ENCODE peak calls at places on chromosomes 7 and 10, in ten cellular contexts. I is CD8-positive, alpha-beta T cell; H is lower leg skin; A is brain microvascular endothelial cell; G is kidney epithelial cell; U is PC-3; Q is A549; C is HCT116; J is left ventricle myocardium inferior; O is astrocyte of the cerebellum. P is an unnamed sample.

GRCh38 chr10:15791816-15792524 is 68.3 kb downstream of the MINDY3 start:
- DNase-seq in H (no peak), A (no peak), J (no peak), O (no peak), C (no peak), I (no peak), G (no peak), U (no peak), Q (no peak), P (peak; percentile 31)

GRCh38 chr7:134444198-134444960 is 14.5 kb downstream of the AKR1B1 start:
- DNase-seq in J (peak; percentile 44), U (peak; percentile 74), G (no peak), C (no peak), Q (no peak), I (no peak), H (no peak), O (no peak), A (no peak), P (no peak)

GRCh38 chr7:73367006-73367405 is 39.0 kb downstream of the FKBP6 start:
- DNase-seq in I (no peak), O (no peak), C (no peak), Q (no peak), H (no peak), G (no peak), U (no peak), A (no peak), J (no peak), P (no peak)

GRCh38 chr7:148975896-148976295 is 52.4 kb downstream of the PDIA4 start:
- DNase-seq in U (no peak), H (no peak), G (no peak), C (no peak), O (no peak), J (no peak), I (no peak), A (no peak), Q (no peak), P (no peak)

GRCh38 chr7:26345202-26345601 is 53.5 kb downstream of the SNX10 start:
- DNase-seq in I (no peak), Q (no peak), J (no peak), H (no peak), C (no peak), U (no peak), G (no peak), A (no peak), O (no peak), P (no peak)

GRCh38 chr7:148501707-148502139 is 88.8 kb upstream of the C7orf33 start:
- DNase-seq in U (peak; percentile 5), J (no peak), G (no peak), C (no peak), O (no peak), H (no peak), I (no peak), A (no peak), Q (no peak), P (no peak)

GRCh38 chr7:37359662-37360444 is 88.8 kb downstream of the ELMO1 start:
- DNase-seq in U (no peak), O (no peak), Q (no peak), G (no peak), H (no peak), J (no peak), C (no peak), A (no peak), I (no peak), P (no peak)

GRCh38 chr10:102281103-102281502 is 35.8 kb downstream of the GBF1 start:
- DNase-seq in J (no peak), C (no peak), U (no peak), A (no peak), I (no peak), G (no peak), Q (no peak), H (no peak), O (no peak), P (no peak)

GRCh38 chr7:158495780-158496179 is 91.8 kb downstream of the PTPRN2 start:
- DNase-seq in C (peak; percentile 8), H (no peak), O (no peak), J (no peak), A (no peak), I (no peak), Q (peak; percentile 68), G (no peak), U (peak; percentile 35), P (no peak)

GRCh38 chr7:139034855-139035587 is 821 bp downstream of the ZC3HAV1L start:
- DNase-seq in Q (peak; percentile 58), J (peak; percentile 46), G (no peak), A (peak; percentile 6), U (peak; percentile 16), O (no peak), I (peak; percentile 32), H (peak; percentile 88), C (no peak), P (peak; percentile 40)

DNA sequence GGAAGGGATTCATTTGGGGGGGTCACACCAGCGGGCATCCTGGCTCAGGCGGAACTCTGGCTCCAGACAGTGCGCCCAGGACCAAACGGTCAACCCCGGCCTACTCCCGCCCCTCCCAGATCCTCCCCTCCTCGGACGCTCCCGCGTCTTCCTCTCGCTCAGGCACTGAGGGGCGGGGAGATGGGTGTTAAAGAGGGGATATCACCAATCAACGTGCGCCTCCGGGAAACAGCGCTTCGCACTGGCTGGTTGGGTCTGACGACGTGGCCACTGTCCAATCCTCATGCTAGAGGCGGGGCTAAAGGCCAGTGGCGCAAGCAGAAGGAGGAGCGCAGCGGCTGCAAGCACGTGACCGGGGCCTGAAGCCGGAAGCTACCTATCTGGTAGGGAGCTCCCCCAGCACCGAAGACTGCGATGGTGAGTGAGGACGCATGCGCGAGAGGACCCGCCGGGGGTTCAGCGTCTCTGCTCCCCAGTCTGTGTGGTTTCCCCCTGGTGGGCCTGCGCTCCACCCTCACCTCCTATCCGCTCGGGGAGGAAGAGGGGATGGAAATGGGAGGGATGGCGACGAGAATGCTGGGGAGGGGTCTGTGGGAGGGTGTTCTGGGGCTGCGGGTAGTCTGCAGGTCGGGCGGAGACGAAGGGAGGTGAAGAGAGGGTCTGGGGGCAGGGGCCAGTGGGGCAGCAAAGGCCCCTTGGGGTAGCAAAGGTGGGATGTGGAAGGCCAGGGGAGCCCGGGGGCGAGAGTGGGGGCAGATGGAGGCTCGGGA is at the start of gene LAMTOR4:
- DNase-seq in A (peak; percentile 99), G (peak; percentile 97), Q (peak; percentile 100), U (peak; percentile 98), C (peak; percentile 99), I (peak; percentile 99), J (peak; percentile 98), O (peak; percentile 98), H (peak; percentile 100), P (peak; percentile 99)
- TF ChIP-seq CTCF in A (no peak), G (no peak), Q (no peak), U (no peak), C (no peak), I (no peak), J (peak; percentile 16), O (no peak), H (no peak), P (no peak)

GRCh38 chr10:43045631-43046287 is 31.1 kb upstream of the RET start:
- DNase-seq in H (peak; percentile 84), G (no peak), J (peak; percentile 5), C (no peak), U (no peak), A (no peak), Q (no peak), O (no peak), I (no peak), P (no peak)

GRCh38 chr10:43046288-43046991 is 30.4 kb upstream of the RET start:
- DNase-seq in I (no peak), U (no peak), C (no peak), J (peak; percentile 5), A (no peak), G (no peak), H (peak; percentile 82), Q (no peak), O (no peak), P (no peak)

GRCh38 chr10:43044444-43045245 is 32.2 kb upstream of the RET start:
- DNase-seq in I (no peak), G (no peak), U (no peak), J (peak; percentile 3), O (no peak), A (no peak), Q (no peak), H (peak; percentile 66), C (no peak), P (no peak)

GRCh38 chr10:43043773-43044394 is 33.0 kb upstream of the RET start:
- DNase-seq in A (no peak), H (peak; percentile 82), J (no peak), U (no peak), C (no peak), I (no peak), O (no peak), Q (no peak), G (no peak), P (no peak)

GRCh38 chr10:43045246-43045621 is 31.6 kb upstream of the RET start:
- DNase-seq in A (no peak), H (no peak), C (no peak), Q (no peak), U (no peak), G (no peak), I (no peak), O (no peak), J (peak; percentile 3), P (no peak)
- H3K4me3 ChIP-seq in A (no peak overlapping the region), H (no peak overlapping the region), C (no peak overlapping the region), Q (no peak overlapping the region), U (no peak overlapping the region), G (no peak overlapping the region), I (no peak overlapping the region), O (no peak overlapping the region), J (no peak overlapping the region), P (no peak overlapping the region)

DNA sequence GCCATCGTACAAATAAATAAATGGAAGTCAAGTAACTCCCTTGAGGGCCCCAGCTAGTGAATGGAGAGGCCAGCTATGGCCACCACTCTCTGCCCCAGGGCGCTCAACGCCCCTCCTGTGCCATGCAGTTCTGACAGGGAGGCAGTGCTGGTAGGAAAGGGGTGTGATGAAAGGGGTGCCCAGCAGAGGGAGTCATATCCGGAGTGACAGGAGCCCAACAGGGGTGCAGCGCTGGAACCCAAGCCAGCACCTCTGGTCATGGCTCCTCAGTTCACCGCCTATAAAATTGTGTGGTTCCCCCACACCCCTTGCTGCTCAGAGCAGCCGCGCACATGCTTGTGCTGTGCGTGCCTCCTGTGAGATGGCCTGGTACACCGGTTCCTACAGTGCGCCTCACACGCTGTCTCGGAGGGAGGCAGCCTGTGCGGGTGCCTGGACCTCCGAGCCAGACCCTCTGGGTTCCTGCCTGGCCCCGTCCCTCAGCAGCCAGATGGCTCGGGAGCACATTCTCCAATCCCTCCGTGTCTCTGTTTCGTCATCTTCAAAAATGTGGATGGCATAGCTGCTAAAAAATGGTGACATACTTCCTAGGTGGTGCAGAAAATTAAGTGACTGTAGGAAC is 125.6 kb downstream of the EGFR start:
- DNase-seq in Q (no peak), C (no peak), J (no peak), I (no peak), U (no peak), O (no peak), H (peak; percentile 82), A (no peak), G (no peak), P (no peak)
- TF ChIP-seq CTCF in Q (peak; percentile 41), C (peak; percentile 48), J (peak; percentile 37), I (no peak), U (peak; percentile 41), O (peak; percentile 24), H (no peak), A (peak; percentile 51), G (peak; percentile 52), P (peak; percentile 22)

DNA sequence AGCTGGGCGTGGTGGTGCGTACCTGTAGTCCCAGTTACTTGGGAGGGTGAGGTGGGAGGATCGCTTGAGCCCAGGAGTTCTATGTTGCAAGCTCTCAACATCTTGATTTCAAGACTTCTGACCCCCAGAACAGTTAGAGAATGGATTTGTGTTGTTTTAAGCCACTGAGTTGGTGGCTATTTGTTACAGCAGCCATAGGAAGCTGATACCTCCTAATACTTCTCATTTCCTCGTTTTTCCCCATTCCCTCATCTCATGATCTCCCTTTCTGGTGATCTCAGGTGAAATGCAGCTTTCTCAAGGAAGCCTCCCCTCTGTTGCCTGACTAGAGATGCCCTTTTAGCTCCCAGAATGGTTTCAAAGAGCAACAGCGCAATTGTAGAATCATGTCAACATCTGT is 378.8 kb downstream of the TYW1 start:
- DNase-seq in Q (no peak), C (no peak), H (no peak), U (no peak), A (no peak), G (no peak), J (no peak), O (no peak), I (no peak), P (no peak)
- H3K4me3 ChIP-seq in Q (no peak overlapping the region), C (no peak overlapping the region), H (no peak overlapping the region), U (no peak overlapping the region), A (no peak overlapping the region), G (no peak overlapping the region), J (no peak overlapping the region), O (no peak overlapping the region), I (no peak overlapping the region), P (no peak overlapping the region)